ENCODE peak calls at places on chromosome 2, in six cellular contexts. X is NCI-H510A treated with DMSO at 0.1 percent for 48 hours, J is T-helper 9 cell, Y is kidney epithelial cell, R is Right ventricle myocardium superior, L is H7. Q is an unnamed sample.
A peak's percentile ranks its signal among the peaks of the same experiment; 100 is the strongest.

GRCh38 chr2:33298233-33298632 is 178.2 kb upstream of the RASGRP3 start:
- DNase-seq in R (no peak), J (no peak), L (no peak), Y (no peak), X (no peak), Q (peak; percentile 24)

GRCh38 chr2:98664323-98664722 is 55.9 kb downstream of the UNC50 start:
- DNase-seq in X (no peak), R (no peak), L (no peak), J (no peak), Y (no peak), Q (peak; percentile 83)

GRCh38 chr2:51424418-51424817 is 392.5 kb upstream of the NRXN1 start:
- DNase-seq in J (no peak), Y (no peak), L (peak; percentile 1), X (no peak), R (no peak), Q (no peak)

GRCh38 chr2:176613358-176614032 is 344.3 kb downstream of the MTX2 start:
- DNase-seq in X (no peak), L (no peak), R (no peak), J (no peak), Y (no peak), Q (peak; percentile 82)

GRCh38 chr2:177093384-177093783 is 119.2 kb upstream of the HNRNPA3 start:
- DNase-seq in R (no peak), X (no peak), L (no peak), J (no peak), Y (no peak), Q (no peak)

GRCh38 chr2:47083886-47084682 is 71.0 kb downstream of the STPG4 start:
- DNase-seq in Y (no peak), J (no peak), L (no peak), R (peak; percentile 71), X (no peak), Q (no peak)

GRCh38 chr2:1556776-1557466 is 143.7 kb downstream of the TPO start:
- DNase-seq in Y (peak; percentile 95), X (no peak), J (no peak), R (no peak), L (no peak), Q (no peak)

GRCh38 chr2:118609138-118609537 is 238.3 kb downstream of the EN1 start:
- DNase-seq in R (no peak), J (no peak), X (no peak), Y (no peak), L (no peak), Q (no peak)

GRCh38 chr2:175744000-175744399 is 258.1 kb downstream of the LNPK start:
- DNase-seq in L (no peak), R (no peak), X (no peak), J (no peak), Y (no peak), Q (no peak)

GRCh38 chr2:241901018-241901380 is 31.5 kb downstream of the RTP5 start:
- DNase-seq in X (no peak), L (peak; percentile 70), Y (no peak), R (no peak), J (no peak), Q (no peak)

GRCh38 chr2:119736021-119736420 is 23.7 kb upstream of the PTPN4 start:
- DNase-seq in R (no peak), Y (no peak), X (no peak), L (no peak), J (no peak), Q (no peak)

GRCh38 chr2:136932700-136933099 is 167.4 kb downstream of the THSD7B start:
- DNase-seq in R (no peak), J (no peak), X (peak; percentile 7), L (peak; percentile 46), Y (no peak), Q (no peak)

GRCh38 chr2:224722777-224723176 is 6.6 kb upstream of the CCDC195 start:
- DNase-seq in L (no peak), X (no peak), R (no peak), Y (no peak), J (no peak), Q (no peak)

GRCh38 chr2:202883987-202884675 is 12.6 kb upstream of the ICA1L start:
- DNase-seq in L (no peak), X (no peak), R (no peak), J (no peak), Y (no peak), Q (peak; percentile 2)

GRCh38 chr2:33267745-33268144 is 208.7 kb upstream of the RASGRP3 start:
- DNase-seq in R (no peak), Y (no peak), J (no peak), X (no peak), L (no peak), Q (no peak)

GRCh38 chr2:128076461-128077106 is 14.4 kb upstream of the UGGT1 start:
- DNase-seq in L (no peak), Y (no peak), X (no peak), J (no peak), R (no peak), Q (no peak)

GRCh38 chr2:231780123-231780908 is 766 bp downstream of the PDE6D start:
- DNase-seq in Y (no peak), L (peak; percentile 73), J (no peak), R (no peak), X (peak; percentile 71), Q (no peak)

GRCh38 chr2:151204720-151205119 is 56.9 kb downstream of the RBM43 start:
- DNase-seq in Y (no peak), L (no peak), R (no peak), X (no peak), J (no peak), Q (no peak)

GRCh38 chr2:70570041-70570661 is 16.5 kb upstream of the TGFA start:
- DNase-seq in Y (no peak), R (no peak), L (peak; percentile 57), X (no peak), J (no peak), Q (peak; percentile 91)

GRCh38 chr2:171390941-171391516 is 42.8 kb downstream of the METTL8 start:
- DNase-seq in R (no peak), J (no peak), X (no peak), L (no peak), Y (peak; percentile 38), Q (no peak)

GRCh38 chr2:67485431-67485830 is 88.3 kb downstream of the ETAA1 start:
- DNase-seq in L (no peak), R (no peak), Y (no peak), J (no peak), X (no peak), Q (peak; percentile 47)

GRCh38 chr2:3605013-3605961 is 10.4 kb downstream of the COLEC11 start:
- DNase-seq in Y (no peak), X (peak; percentile 95), J (peak; percentile 24), R (no peak), L (peak; percentile 94), Q (no peak)

GRCh38 chr2:227822416-227823003 is 8.9 kb downstream of the CCL20 start:
- DNase-seq in X (no peak), J (no peak), L (no peak), R (no peak), Y (peak; percentile 70), Q (no peak)

GRCh38 chr2:220219371-220219770 is 591.9 kb downstream of the SLC4A3 start:
- DNase-seq in Y (no peak), J (no peak), L (no peak), R (no peak), X (peak; percentile 55), Q (no peak)

GRCh38 chr2:36477315-36477714 is 120.7 kb downstream of the FEZ2 start:
- DNase-seq in Y (no peak), X (no peak), J (no peak), R (no peak), L (no peak), Q (no peak)

GRCh38 chr2:189179607-189179979 is at the start of gene COL5A2:
- DNase-seq in X (no peak), R (peak; percentile 53), Y (peak; percentile 57), J (no peak), L (no peak), Q (no peak)

GRCh38 chr2:43853141-43854081 is 14.6 kb downstream of the ABCG8 start:
- DNase-seq in L (peak; percentile 10), X (no peak), R (no peak), J (no peak), Y (no peak), Q (no peak)

GRCh38 chr2:102110596-102111334 is 31.8 kb upstream of the IL1R1 start:
- DNase-seq in L (no peak), J (no peak), Y (no peak), R (no peak), X (no peak), Q (no peak)

Q was measured in NCI-H226.